ENCODE peak calls at places on chromosomes 5 and 9, in nine cellular contexts. One of them, this sample, is unnamed.

GRCh38 chr9:12414514-12414913 is 278.7 kb upstream of the TYRP1 start:
- DNase-seq in GF-D8: no peak
- DNase-seq in AG04450: no peak
- DNase-seq in GM03348: no peak
- DNase-seq in activated T-helper 1 cell treated with anti-CD3 and anti-CD28 coated beads, Interleukin-2, amount 50 U/mL, for 16 hours: no peak
- DNase-seq in aorta: no peak
- DNase-seq in NCI-H1417: no peak
- DNase-seq in tibial artery: no peak
- DNase-seq in cardiac fibroblast: no peak
- DNase-seq in this sample: no peak

GRCh38 chr5:123700624-123701023 is 188.6 kb downstream of the CSNK1G3 start:
- DNase-seq in GF-D8: no peak
- DNase-seq in AG04450: peak
- DNase-seq in GM03348: peak
- DNase-seq in activated T-helper 1 cell treated with anti-CD3 and anti-CD28 coated beads, Interleukin-2, amount 50 U/mL, for 16 hours: no peak
- DNase-seq in aorta: no peak
- DNase-seq in NCI-H1417: no peak
- DNase-seq in tibial artery: peak
- DNase-seq in cardiac fibroblast: peak
- DNase-seq in this sample: peak

GRCh38 chr5:92371171-92371888 is 988.2 kb upstream of the ARRDC3 start:
- DNase-seq in GF-D8: no peak
- DNase-seq in AG04450: no peak
- DNase-seq in GM03348: no peak
- DNase-seq in activated T-helper 1 cell treated with anti-CD3 and anti-CD28 coated beads, Interleukin-2, amount 50 U/mL, for 16 hours: no peak
- DNase-seq in aorta: no peak
- DNase-seq in NCI-H1417: no peak
- DNase-seq in tibial artery: no peak
- DNase-seq in cardiac fibroblast: no peak
- DNase-seq in this sample: no peak

GRCh38 chr5:93378073-93378472 is 202.9 kb downstream of the NR2F1-AS1 start:
- DNase-seq in GF-D8: no peak
- DNase-seq in AG04450: peak
- DNase-seq in GM03348: no peak
- DNase-seq in activated T-helper 1 cell treated with anti-CD3 and anti-CD28 coated beads, Interleukin-2, amount 50 U/mL, for 16 hours: no peak
- DNase-seq in aorta: no peak
- DNase-seq in NCI-H1417: no peak
- DNase-seq in tibial artery: no peak
- DNase-seq in cardiac fibroblast: peak
- DNase-seq in this sample: peak

GRCh38 chr5:148849461-148849860 is 23.1 kb downstream of the ADRB2 start:
- DNase-seq in GF-D8: no peak
- DNase-seq in AG04450: no peak
- DNase-seq in GM03348: no peak
- DNase-seq in activated T-helper 1 cell treated with anti-CD3 and anti-CD28 coated beads, Interleukin-2, amount 50 U/mL, for 16 hours: no peak
- DNase-seq in aorta: no peak
- DNase-seq in NCI-H1417: no peak
- DNase-seq in tibial artery: no peak
- DNase-seq in cardiac fibroblast: no peak
- DNase-seq in this sample: no peak

GRCh38 chr5:58064799-58065198 is 395.1 kb downstream of the PLK2 start:
- DNase-seq in GF-D8: no peak
- DNase-seq in AG04450: no peak
- DNase-seq in GM03348: peak
- DNase-seq in activated T-helper 1 cell treated with anti-CD3 and anti-CD28 coated beads, Interleukin-2, amount 50 U/mL, for 16 hours: no peak
- DNase-seq in aorta: no peak
- DNase-seq in NCI-H1417: no peak
- DNase-seq in tibial artery: no peak
- DNase-seq in cardiac fibroblast: no peak
- DNase-seq in this sample: no peak

GRCh38 chr5:140116716-140117115 is 2.8 kb downstream of the PURA start:
- DNase-seq in GF-D8: no peak
- DNase-seq in AG04450: no peak
- DNase-seq in GM03348: no peak
- DNase-seq in activated T-helper 1 cell treated with anti-CD3 and anti-CD28 coated beads, Interleukin-2, amount 50 U/mL, for 16 hours: no peak
- DNase-seq in aorta: no peak
- DNase-seq in NCI-H1417: no peak
- DNase-seq in tibial artery: no peak
- DNase-seq in cardiac fibroblast: no peak
- DNase-seq in this sample: no peak

GRCh38 chr5:171390883-171391677 is 3.4 kb downstream of the NPM1 start:
- DNase-seq in GF-D8: no peak
- DNase-seq in AG04450: no peak
- DNase-seq in GM03348: no peak
- DNase-seq in activated T-helper 1 cell treated with anti-CD3 and anti-CD28 coated beads, Interleukin-2, amount 50 U/mL, for 16 hours: no peak
- DNase-seq in aorta: no peak
- DNase-seq in NCI-H1417: no peak
- DNase-seq in tibial artery: no peak
- DNase-seq in cardiac fibroblast: no peak
- DNase-seq in this sample: no peak

GRCh38 chr5:126274396-126274795 is 148.8 kb upstream of the GRAMD2B start:
- DNase-seq in GF-D8: no peak
- DNase-seq in AG04450: no peak
- DNase-seq in GM03348: no peak
- DNase-seq in activated T-helper 1 cell treated with anti-CD3 and anti-CD28 coated beads, Interleukin-2, amount 50 U/mL, for 16 hours: no peak
- DNase-seq in aorta: no peak
- DNase-seq in NCI-H1417: peak
- DNase-seq in tibial artery: no peak
- DNase-seq in cardiac fibroblast: no peak
- DNase-seq in this sample: no peak

GRCh38 chr5:177194278-177194677 is 60.7 kb downstream of the NSD1 start:
- DNase-seq in GF-D8: no peak
- DNase-seq in AG04450: peak
- DNase-seq in GM03348: peak
- DNase-seq in activated T-helper 1 cell treated with anti-CD3 and anti-CD28 coated beads, Interleukin-2, amount 50 U/mL, for 16 hours: no peak
- DNase-seq in aorta: no peak
- DNase-seq in NCI-H1417: no peak
- DNase-seq in tibial artery: peak
- DNase-seq in cardiac fibroblast: peak
- DNase-seq in this sample: peak

GRCh38 chr5:15254607-15255006 is 245.4 kb upstream of the FBXL7 start:
- DNase-seq in GF-D8: no peak
- DNase-seq in AG04450: no peak
- DNase-seq in GM03348: no peak
- DNase-seq in activated T-helper 1 cell treated with anti-CD3 and anti-CD28 coated beads, Interleukin-2, amount 50 U/mL, for 16 hours: no peak
- DNase-seq in aorta: no peak
- DNase-seq in NCI-H1417: no peak
- DNase-seq in tibial artery: no peak
- DNase-seq in cardiac fibroblast: peak
- DNase-seq in this sample: no peak

GRCh38 chr9:136019041-136019680 is 58.0 kb upstream of the UBAC1 start:
- DNase-seq in GF-D8: no peak
- DNase-seq in AG04450: no peak
- DNase-seq in GM03348: no peak
- DNase-seq in activated T-helper 1 cell treated with anti-CD3 and anti-CD28 coated beads, Interleukin-2, amount 50 U/mL, for 16 hours: no peak
- DNase-seq in aorta: no peak
- DNase-seq in NCI-H1417: no peak
- DNase-seq in tibial artery: peak
- DNase-seq in cardiac fibroblast: no peak
- DNase-seq in this sample: no peak

This sample was measured in fibroblast of the conjunctiva.